ENCODE peak calls at places on chromosome 10, in four cellular contexts. V is GM12878, F is SK-N-SH, D is K562. H is an unnamed sample.

GRCh38 chr10:75355706-75356105 is 45.9 kb downstream of the ZNF503 start:
- DNase-seq in V (no peak), F (no peak), D (no peak), H (no peak)

GRCh38 chr10:82390866-82391658 is 516.1 kb downstream of the NRG3 start:
- DNase-seq in V (no peak), F (no peak), D (no peak), H (no peak)

GRCh38 chr10:73625004-73625883 is 16.0 kb downstream of the MYOZ1 start:
- DNase-seq in V (no peak), F (peak), D (peak), H (peak)

GRCh38 chr10:79552143-79552542 is 8.1 kb downstream of the SFTPA2 start:
- DNase-seq in V (no peak), F (no peak), D (no peak), H (no peak)

GRCh38 chr10:17075510-17075909 is 54.1 kb downstream of the CUBN start:
- DNase-seq in V (no peak), F (no peak), D (no peak), H (no peak)

GRCh38 chr10:99929360-99929759 is 80.4 kb downstream of the DNMBP start:
- DNase-seq in V (no peak), F (no peak), D (no peak), H (no peak)

GRCh38 chr10:119705434-119705831 is 20.4 kb upstream of the INPP5F start:
- DNase-seq in V (peak), F (no peak), D (no peak), H (no peak)

GRCh38 chr10:118374404-118374803 is 32.3 kb upstream of the FAM204A start:
- DNase-seq in V (no peak), F (no peak), D (no peak), H (no peak)

GRCh38 chr10:52261362-52261761 is 52.7 kb upstream of the DKK1 start:
- DNase-seq in V (no peak), F (no peak), D (no peak), H (no peak)
- TF ChIP-seq JUND in V (no peak), F (no peak), D (no peak), H (no peak)

GRCh38 chr10:125795111-125795510 is 19.5 kb upstream of the MMP21 start:
- DNase-seq in V (no peak), F (no peak), D (no peak), H (no peak)
- TF ChIP-seq JUND in V (no peak), F (no peak), D (no peak), H (no peak)

DNA sequence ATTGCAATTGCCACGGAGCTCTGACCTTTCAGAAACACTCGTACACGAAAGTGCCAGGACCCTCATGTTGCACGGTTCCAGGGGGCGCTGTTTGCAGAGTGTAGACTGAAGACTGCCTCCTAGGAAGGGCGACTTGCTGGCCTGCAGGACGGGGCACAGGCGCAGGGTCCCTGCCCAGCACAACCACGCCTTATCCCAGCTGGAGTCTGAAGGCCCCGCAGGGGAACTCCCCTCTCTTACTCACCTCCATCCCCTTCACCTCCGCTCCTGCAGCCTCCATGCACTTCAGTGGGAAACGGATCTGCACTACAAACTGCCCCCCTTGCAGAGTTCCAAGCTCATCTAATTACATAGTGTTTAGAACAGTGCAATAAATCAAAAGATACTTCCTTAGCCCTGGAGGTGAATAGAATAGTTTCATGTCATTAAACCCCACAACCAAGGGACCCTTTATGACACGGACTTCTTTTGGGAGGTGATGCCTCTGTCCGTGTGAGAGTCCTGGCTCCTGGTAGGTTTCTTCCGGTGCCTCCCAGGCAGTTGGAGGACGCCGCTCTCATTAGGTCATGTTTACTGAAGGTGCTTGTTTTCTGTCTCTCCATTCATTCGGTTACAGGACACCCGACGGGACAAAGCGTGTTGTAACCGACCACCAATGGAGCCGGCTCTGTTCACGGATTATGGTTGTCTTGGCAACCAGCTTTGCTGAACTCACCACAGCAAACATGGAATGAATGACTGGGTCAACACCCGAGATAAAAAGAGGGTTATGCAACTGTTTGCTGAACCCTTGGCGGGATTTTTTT is 262.2 kb downstream of the BAMBI start:
- DNase-seq in V (no peak), F (no peak), D (peak), H (no peak)
- TF ChIP-seq JUND in V (no peak), F (no peak), D (peak), H (no peak)

DNA sequence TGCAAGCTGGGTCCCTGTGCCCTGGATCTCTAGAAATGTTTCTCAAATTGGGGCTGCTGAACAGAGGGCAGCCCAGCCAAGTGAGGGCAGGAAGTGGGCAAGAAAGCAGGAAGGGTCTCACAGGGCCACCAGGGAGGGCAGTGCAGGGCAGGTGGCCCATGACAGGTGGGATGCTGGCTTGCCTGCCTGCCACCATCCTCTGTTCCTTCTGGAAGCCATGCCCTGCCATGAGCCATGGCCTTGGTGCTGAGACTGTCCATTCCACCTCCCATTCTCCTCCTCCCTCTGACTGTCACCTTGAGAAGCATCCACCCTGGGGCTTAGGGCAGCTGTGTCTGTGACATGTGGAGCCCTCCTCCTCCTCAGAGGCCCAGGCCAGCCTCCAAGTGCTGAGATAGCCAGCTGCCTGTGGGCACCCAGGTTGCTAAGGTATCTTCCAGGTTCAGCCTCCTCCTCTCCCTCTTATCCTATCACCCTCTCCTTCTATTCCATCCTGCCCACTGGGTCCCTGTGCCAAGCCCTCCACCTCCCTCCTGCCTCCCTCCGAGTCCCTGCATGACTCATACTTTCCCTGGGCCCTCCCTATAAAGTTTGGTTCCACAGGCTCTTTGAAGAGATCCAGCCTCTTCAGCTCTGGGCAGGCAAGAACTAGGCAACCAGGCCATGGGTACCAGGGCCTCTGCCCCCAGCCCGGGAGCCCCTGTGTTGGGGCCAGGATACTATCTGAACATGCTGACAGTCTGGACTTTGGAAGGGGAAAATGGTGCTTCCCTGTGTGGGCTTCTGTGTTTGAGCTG is 1.3 kb downstream of the VSIR start:
- DNase-seq in V (no peak), F (no peak), D (no peak), H (no peak)
- TF ChIP-seq JUND in V (no peak), F (no peak), D (peak), H (no peak)